ENCODE peak calls at places on chromosomes 13 and 19, in seven cellular contexts. One of them, this sample, is unnamed.

GRCh38 chr19:10961073-10961762 is 388 bp downstream of the SMARCA4 start:
- DNase-seq in HCT116: no peak
- DNase-seq in K562: peak; percentile 87
- DNase-seq in GM12878: no peak
- DNase-seq in H1: peak; percentile 60
- DNase-seq in SK-N-SH: peak; percentile 90
- DNase-seq in HepG2: no peak
- DNase-seq in this sample: no peak

GRCh38 chr13:49256841-49257240 is 9.1 kb downstream of the CDADC1 start:
- DNase-seq in HCT116: no peak
- DNase-seq in K562: no peak
- DNase-seq in GM12878: no peak
- DNase-seq in H1: no peak
- DNase-seq in SK-N-SH: no peak
- DNase-seq in HepG2: no peak
- DNase-seq in this sample: no peak

GRCh38 chr13:62875118-62875640 is 1459.5 kb upstream of the PCDH20 start:
- DNase-seq in HCT116: no peak
- DNase-seq in K562: no peak
- DNase-seq in GM12878: no peak
- DNase-seq in H1: no peak
- DNase-seq in SK-N-SH: no peak
- DNase-seq in HepG2: no peak
- DNase-seq in this sample: no peak

GRCh38 chr13:28609936-28610335 is 49.0 kb upstream of the POMP start:
- DNase-seq in HCT116: no peak
- DNase-seq in K562: no peak
- DNase-seq in GM12878: no peak
- DNase-seq in H1: no peak
- DNase-seq in SK-N-SH: no peak
- DNase-seq in HepG2: no peak
- DNase-seq in this sample: no peak

GRCh38 chr19:12703056-12703455 is 6.6 kb upstream of the FBXW9 start:
- DNase-seq in HCT116: peak; percentile 57
- DNase-seq in K562: peak; percentile 84
- DNase-seq in GM12878: no peak
- DNase-seq in H1: peak; percentile 89
- DNase-seq in SK-N-SH: peak; percentile 90
- DNase-seq in HepG2: peak; percentile 56
- DNase-seq in this sample: peak; percentile 62

GRCh38 chr19:51431124-51431523 is 13.7 kb upstream of the SIGLEC10 start:
- DNase-seq in HCT116: no peak
- DNase-seq in K562: no peak
- DNase-seq in GM12878: no peak
- DNase-seq in H1: no peak
- DNase-seq in SK-N-SH: no peak
- DNase-seq in HepG2: peak; percentile 28
- DNase-seq in this sample: no peak

GRCh38 chr13:33690321-33690720 is 127.6 kb upstream of the RFC3 start:
- DNase-seq in HCT116: no peak
- DNase-seq in K562: no peak
- DNase-seq in GM12878: no peak
- DNase-seq in H1: no peak
- DNase-seq in SK-N-SH: no peak
- DNase-seq in HepG2: no peak
- DNase-seq in this sample: no peak

GRCh38 chr13:66780814-66781213 is 449.3 kb downstream of the PCDH9 start:
- DNase-seq in HCT116: no peak
- DNase-seq in K562: no peak
- DNase-seq in GM12878: no peak
- DNase-seq in H1: no peak
- DNase-seq in SK-N-SH: no peak
- DNase-seq in HepG2: no peak
- DNase-seq in this sample: no peak

GRCh38 chr13:111956261-111957151 is 110.4 kb upstream of the SOX1 start:
- DNase-seq in HCT116: no peak
- DNase-seq in K562: no peak
- DNase-seq in GM12878: no peak
- DNase-seq in H1: peak; percentile 38
- DNase-seq in SK-N-SH: no peak
- DNase-seq in HepG2: no peak
- DNase-seq in this sample: no peak

GRCh38 chr13:94548382-94549240 is 47.3 kb downstream of the TGDS start:
- DNase-seq in HCT116: peak; percentile 40
- DNase-seq in K562: no peak
- DNase-seq in GM12878: peak; percentile 8
- DNase-seq in H1: no peak
- DNase-seq in SK-N-SH: peak; percentile 49
- DNase-seq in HepG2: peak; percentile 49
- DNase-seq in this sample: no peak

GRCh38 chr13:102769679-102770078 is 3.9 kb downstream of the TEX30 start:
- DNase-seq in HCT116: no peak
- DNase-seq in K562: no peak
- DNase-seq in GM12878: no peak
- DNase-seq in H1: no peak
- DNase-seq in SK-N-SH: peak; percentile 20
- DNase-seq in HepG2: no peak
- DNase-seq in this sample: no peak
- TF ChIP-seq JUND in HCT116: no peak
- TF ChIP-seq JUND in K562: no peak
- TF ChIP-seq JUND in GM12878: no peak
- TF ChIP-seq JUND in H1: no peak
- TF ChIP-seq JUND in SK-N-SH: no peak
- TF ChIP-seq JUND in HepG2: no peak
- TF ChIP-seq JUND in this sample: no peak

GRCh38 chr13:43787518-43787891 is 733 bp upstream of the ENOX1 start:
- DNase-seq in HCT116: no peak
- DNase-seq in K562: no peak
- DNase-seq in GM12878: no peak
- DNase-seq in H1: no peak
- DNase-seq in SK-N-SH: no peak
- DNase-seq in HepG2: no peak
- DNase-seq in this sample: no peak

GRCh38 chr13:43786766-43787517 is at the start of gene ENOX1:
- DNase-seq in HCT116: peak; percentile 34
- DNase-seq in K562: no peak
- DNase-seq in GM12878: no peak
- DNase-seq in H1: peak; percentile 67
- DNase-seq in SK-N-SH: peak; percentile 92
- DNase-seq in HepG2: no peak
- DNase-seq in this sample: peak; percentile 34

GRCh38 chr13:43786472-43786765 is 353 bp downstream of the ENOX1 start:
- DNase-seq in HCT116: no peak
- DNase-seq in K562: no peak
- DNase-seq in GM12878: no peak
- DNase-seq in H1: peak; percentile 78
- DNase-seq in SK-N-SH: no peak
- DNase-seq in HepG2: no peak
- DNase-seq in this sample: no peak

GRCh38 chr13:43785681-43786471 is 896 bp downstream of the ENOX1 start:
- DNase-seq in HCT116: no peak
- DNase-seq in K562: peak; percentile 9
- DNase-seq in GM12878: no peak
- DNase-seq in H1: peak; percentile 81
- DNase-seq in SK-N-SH: peak; percentile 89
- DNase-seq in HepG2: no peak
- DNase-seq in this sample: peak; percentile 50

DNA sequence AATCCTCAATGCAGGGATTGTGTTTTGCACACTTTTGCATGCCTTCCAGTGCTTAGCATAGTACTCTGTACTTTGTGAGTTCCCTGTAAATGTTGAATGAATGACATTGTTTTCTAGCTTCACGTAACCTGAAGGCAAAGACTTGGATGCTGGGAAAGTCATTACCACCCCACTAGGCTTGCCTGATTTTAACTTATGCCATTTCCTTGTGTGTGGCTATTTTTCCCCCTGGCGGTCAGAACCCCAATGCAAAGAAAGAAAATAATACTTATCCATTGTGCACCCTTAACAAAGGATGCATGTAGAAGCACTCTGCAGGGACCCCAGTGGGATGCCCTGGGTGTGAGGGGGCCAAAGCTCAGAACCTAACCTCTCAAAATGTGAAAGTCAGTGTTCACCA is 1.2 kb upstream of the ENOX1 start:
- DNase-seq in HCT116: peak; percentile 18
- DNase-seq in K562: no peak
- DNase-seq in GM12878: no peak
- DNase-seq in H1: no peak
- DNase-seq in SK-N-SH: peak; percentile 49
- DNase-seq in HepG2: no peak
- DNase-seq in this sample: no peak
- TF ChIP-seq JUND in HCT116: no peak
- TF ChIP-seq JUND in K562: no peak
- TF ChIP-seq JUND in GM12878: no peak
- TF ChIP-seq JUND in H1: no peak
- TF ChIP-seq JUND in SK-N-SH: no peak
- TF ChIP-seq JUND in HepG2: no peak
- TF ChIP-seq JUND in this sample: no peak

DNA sequence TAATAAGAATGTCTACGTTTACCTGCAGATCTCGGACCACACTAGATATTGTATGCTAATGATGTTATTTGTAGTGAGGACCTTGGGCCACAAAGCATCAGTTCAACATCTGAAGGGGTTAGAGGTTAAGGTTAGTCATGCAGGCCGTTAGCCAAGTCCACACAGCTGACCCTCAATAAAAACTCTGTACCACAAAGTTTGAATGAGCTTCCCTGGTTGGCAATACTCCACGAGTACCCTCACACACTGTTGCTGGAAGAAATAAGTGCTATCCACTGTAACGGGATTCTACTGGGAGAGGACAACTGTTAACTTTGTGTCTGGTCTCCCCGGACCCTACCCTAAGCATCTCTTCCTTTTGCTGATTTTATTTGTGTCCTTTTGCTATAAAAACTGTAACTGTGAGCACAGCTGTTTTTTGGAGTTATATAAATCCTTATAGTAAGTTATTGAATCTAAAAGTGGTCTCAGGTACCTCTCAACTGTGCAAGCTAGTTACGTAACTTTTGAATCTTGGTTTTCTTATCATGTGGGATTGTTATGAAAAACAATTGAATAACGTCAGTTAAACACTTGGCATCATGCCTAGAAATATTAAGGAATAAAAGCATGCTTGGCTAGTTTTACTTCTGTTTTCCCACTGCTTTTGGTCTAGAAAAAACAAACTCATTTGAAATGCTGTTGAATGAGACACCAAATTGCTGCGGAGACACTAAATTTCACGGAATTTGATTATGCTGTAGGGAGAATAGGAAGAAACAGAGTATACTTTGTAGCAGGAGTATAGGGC is 181.5 kb downstream of the DNAJC3 start:
- DNase-seq in HCT116: no peak
- DNase-seq in K562: no peak
- DNase-seq in GM12878: no peak
- DNase-seq in H1: no peak
- DNase-seq in SK-N-SH: no peak
- DNase-seq in HepG2: no peak
- DNase-seq in this sample: no peak
- TF ChIP-seq JUND in HCT116: no peak
- TF ChIP-seq JUND in K562: no peak
- TF ChIP-seq JUND in GM12878: no peak
- TF ChIP-seq JUND in H1: no peak
- TF ChIP-seq JUND in SK-N-SH: no peak
- TF ChIP-seq JUND in HepG2: no peak
- TF ChIP-seq JUND in this sample: no peak

DNA sequence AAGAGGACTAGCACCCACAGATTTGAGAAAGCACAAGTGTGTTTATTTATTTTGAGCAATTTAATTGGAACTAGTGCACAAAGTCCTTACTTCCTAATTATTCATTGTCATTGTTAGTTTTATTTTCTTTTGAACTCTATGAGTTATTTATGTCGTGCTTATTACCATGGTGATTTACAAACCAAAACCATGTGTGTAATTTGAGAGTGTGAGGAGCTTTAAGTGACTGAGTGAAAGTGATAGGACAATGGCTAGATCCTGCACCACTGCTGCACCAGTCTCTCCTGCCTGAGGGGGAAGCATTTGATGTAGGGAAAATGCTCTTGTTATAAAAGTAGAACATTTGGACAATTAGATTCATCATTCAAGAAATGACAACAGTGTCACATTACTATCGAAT is 172.3 kb upstream of the KLF12 start:
- DNase-seq in HCT116: no peak
- DNase-seq in K562: no peak
- DNase-seq in GM12878: no peak
- DNase-seq in H1: no peak
- DNase-seq in SK-N-SH: peak; percentile 20
- DNase-seq in HepG2: no peak
- DNase-seq in this sample: no peak
- TF ChIP-seq JUND in HCT116: no peak
- TF ChIP-seq JUND in K562: no peak
- TF ChIP-seq JUND in GM12878: no peak
- TF ChIP-seq JUND in H1: no peak
- TF ChIP-seq JUND in SK-N-SH: no peak
- TF ChIP-seq JUND in HepG2: no peak
- TF ChIP-seq JUND in this sample: no peak

GRCh38 chr19:6003976-6004375 is 26.0 kb upstream of the RANBP3 start:
- DNase-seq in HCT116: no peak
- DNase-seq in K562: no peak
- DNase-seq in GM12878: no peak
- DNase-seq in H1: no peak
- DNase-seq in SK-N-SH: no peak
- DNase-seq in HepG2: no peak
- DNase-seq in this sample: no peak
- TF ChIP-seq JUND in HCT116: no peak
- TF ChIP-seq JUND in K562: no peak
- TF ChIP-seq JUND in GM12878: no peak
- TF ChIP-seq JUND in H1: no peak
- TF ChIP-seq JUND in SK-N-SH: no peak
- TF ChIP-seq JUND in HepG2: no peak
- TF ChIP-seq JUND in this sample: no peak

GRCh38 chr19:8361921-8362793 is 1.8 kb upstream of the ANGPTL4 start:
- DNase-seq in HCT116: peak; percentile 95
- DNase-seq in K562: no peak
- DNase-seq in GM12878: no peak
- DNase-seq in H1: no peak
- DNase-seq in SK-N-SH: peak; percentile 84
- DNase-seq in HepG2: peak; percentile 83
- DNase-seq in this sample: peak; percentile 97
- TF ChIP-seq JUND in HCT116: peak; percentile 77
- TF ChIP-seq JUND in K562: no peak
- TF ChIP-seq JUND in GM12878: no peak
- TF ChIP-seq JUND in H1: no peak
- TF ChIP-seq JUND in SK-N-SH: peak; percentile 90
- TF ChIP-seq JUND in HepG2: no peak
- TF ChIP-seq JUND in this sample: peak; percentile 31